ENCODE peak calls at places on chromosomes 5 and 9, in six cellular contexts. S is A673, W is cardiac muscle cell, O is tibial nerve, D is breast epithelium, Z is endothelial cell of umbilical vein. U is an unnamed sample.

GRCh38 chr9:89940625-89941024 is 335.8 kb downstream of the GADD45G start:
- DNase-seq in D (no peak), S (no peak), W (no peak), O (no peak), Z (no peak), U (no peak)

GRCh38 chr9:123064662-123065061 is 31.2 kb downstream of the GPR21 start:
- DNase-seq in O (no peak), Z (no peak), D (no peak), W (no peak), S (no peak), U (no peak)

GRCh38 chr5:20445326-20445860 is 457.4 kb upstream of the CDH18 start:
- DNase-seq in S (no peak), D (no peak), O (no peak), Z (no peak), W (no peak), U (no peak)

GRCh38 chr9:119365291-119366027 is 3.8 kb downstream of the BRINP1 start:
- DNase-seq in D (no peak), W (peak), S (peak), Z (peak), O (no peak), U (no peak)

GRCh38 chr9:37236822-37237221 is 116.4 kb downstream of the ZCCHC7 start:
- DNase-seq in Z (no peak), D (no peak), S (no peak), O (no peak), W (no peak), U (no peak)

GRCh38 chr5:25028994-25029393 is 384.2 kb upstream of the CDH10 start:
- DNase-seq in W (peak), O (no peak), Z (no peak), S (peak), D (no peak), U (no peak)

GRCh38 chr9:72942451-72942850 is 10.4 kb downstream of the ALDH1A1 start:
- DNase-seq in S (no peak), Z (no peak), W (no peak), O (no peak), D (no peak), U (no peak)

GRCh38 chr9:31697956-31698355 is 686.5 kb upstream of the ACO1 start:
- DNase-seq in S (no peak), O (no peak), D (no peak), W (no peak), Z (no peak), U (no peak)

GRCh38 chr5:63961598-63962161 is 565 bp downstream of the HTR1A start:
- DNase-seq in D (no peak), W (peak), O (no peak), S (no peak), Z (no peak), U (no peak)

GRCh38 chr9:114434878-114435311 is 47.1 kb upstream of the AKNA start:
- DNase-seq in D (no peak), W (peak), S (peak), Z (peak), O (no peak), U (no peak)

GRCh38 chr5:134511796-134512660 is 13.4 kb upstream of the JADE2 start:
- DNase-seq in D (peak), O (peak), W (peak), Z (no peak), S (no peak), U (no peak)

GRCh38 chr9:73129941-73130695 is 21.5 kb upstream of the ANXA1 start:
- DNase-seq in O (no peak), W (no peak), D (no peak), S (no peak), Z (no peak), U (no peak)

GRCh38 chr5:100731768-100732167 is 171.3 kb downstream of the ST8SIA4 start:
- DNase-seq in W (no peak), O (no peak), S (no peak), D (no peak), Z (no peak), U (no peak)

GRCh38 chr5:171945066-171945465 is 61.4 kb downstream of the FBXW11 start:
- DNase-seq in W (no peak), S (no peak), Z (peak), D (no peak), O (no peak), U (no peak)

GRCh38 chr5:140311011-140311467 is 8.1 kb upstream of the PFDN1 start:
- DNase-seq in W (no peak), Z (peak), S (peak), O (no peak), D (no peak), U (no peak)

GRCh38 chr9:114442022-114442421 is 54.2 kb upstream of the AKNA start:
- DNase-seq in S (no peak), O (no peak), Z (no peak), D (no peak), W (no peak), U (no peak)

GRCh38 chr9:83359039-83359438 is 179.2 kb downstream of the FRMD3 start:
- DNase-seq in O (no peak), W (no peak), D (no peak), S (no peak), Z (no peak), U (no peak)

GRCh38 chr9:110303136-110303535 is 34.5 kb downstream of the TXNDC8 start:
- DNase-seq in O (no peak), Z (no peak), S (no peak), D (no peak), W (no peak), U (no peak)

GRCh38 chr5:135448796-135449507 is 1.8 kb upstream of the DCANP1 start:
- DNase-seq in W (no peak), D (no peak), O (no peak), S (no peak), Z (no peak), U (no peak)

GRCh38 chr5:13910637-13911288 is 33.7 kb downstream of the DNAH5 start:
- DNase-seq in W (no peak), O (no peak), S (no peak), D (no peak), Z (no peak), U (no peak)

GRCh38 chr5:147904110-147904509 is 2.2 kb downstream of the C5orf46 start:
- DNase-seq in Z (no peak), O (no peak), S (no peak), W (no peak), D (no peak), U (no peak)

GRCh38 chr5:156559955-156560354 is 233.0 kb downstream of the SGCD start:
- DNase-seq in D (no peak), O (no peak), S (no peak), Z (no peak), W (no peak), U (no peak)

GRCh38 chr9:35726876-35727438 is 5.0 kb downstream of the TLN1 start:
- DNase-seq in D (no peak), Z (peak), S (no peak), W (peak), O (no peak), U (peak)

GRCh38 chr9:14423816-14424261 is 109.9 kb upstream of the NFIB start:
- DNase-seq in O (no peak), D (no peak), W (no peak), S (no peak), Z (peak), U (no peak)

GRCh38 chr9:37309136-37309535 is 113.4 kb upstream of the GRHPR start:
- DNase-seq in O (no peak), D (no peak), S (no peak), W (no peak), Z (no peak), U (no peak)

GRCh38 chr5:72498284-72498683 is 8.9 kb downstream of the ZNF366 start:
- DNase-seq in D (no peak), O (no peak), S (no peak), W (no peak), Z (peak), U (no peak)

GRCh38 chr5:68178579-68178978 is 37.0 kb upstream of the PIK3R1 start:
- DNase-seq in S (no peak), D (no peak), W (no peak), Z (no peak), O (no peak), U (no peak)

GRCh38 chr9:5231212-5231611 is at the start of gene INSL4:
- DNase-seq in D (no peak), O (no peak), S (no peak), W (no peak), Z (no peak), U (no peak)

GRCh38 chr5:51272957-51273356 is 110.3 kb upstream of the ISL1 start:
- DNase-seq in Z (no peak), W (no peak), S (no peak), O (no peak), D (no peak), U (no peak)

GRCh38 chr9:95268681-95269080 is 48.8 kb downstream of the FANCC start:
- DNase-seq in S (peak), Z (peak), W (peak), D (no peak), O (no peak), U (no peak)

GRCh38 chr5:14744296-14745187 is 80.0 kb downstream of the OTULIN start:
- DNase-seq in W (no peak), D (no peak), Z (no peak), S (no peak), O (no peak), U (no peak)

GRCh38 chr9:74920944-74921626 is 31.6 kb downstream of the C9orf40 start:
- DNase-seq in W (no peak), D (no peak), S (no peak), Z (no peak), O (no peak), U (no peak)

GRCh38 chr5:6506631-6507030 is 58.0 kb downstream of the UBE2QL1 start:
- DNase-seq in S (no peak), O (no peak), W (no peak), D (no peak), Z (no peak), U (no peak)

GRCh38 chr5:81994679-81995078 is 22.9 kb downstream of the ATG10 start:
- DNase-seq in W (no peak), O (no peak), Z (no peak), S (no peak), D (no peak), U (no peak)

GRCh38 chr5:173907686-173908371 is 19.7 kb downstream of the CPEB4 start:
- DNase-seq in Z (no peak), S (no peak), W (no peak), D (no peak), O (no peak), U (no peak)

GRCh38 chr5:135120951-135121350 is 86.9 kb upstream of the PITX1 start:
- DNase-seq in Z (no peak), S (no peak), O (no peak), D (no peak), W (no peak), U (no peak)

GRCh38 chr9:91727316-91727861 is 222.6 kb downstream of the ROR2 start:
- DNase-seq in D (no peak), W (peak), S (peak), Z (peak), O (no peak), U (no peak)

GRCh38 chr9:6757988-6758417 is 230 bp downstream of the KDM4C start:
- DNase-seq in Z (no peak), O (no peak), W (no peak), S (no peak), D (no peak), U (no peak)

GRCh38 chr5:128455861-128456361 is 82.1 kb downstream of the FBN2 start:
- DNase-seq in S (peak), O (no peak), Z (no peak), W (no peak), D (no peak), U (no peak)

GRCh38 chr9:135727257-135727875 is 25.4 kb downstream of the KCNT1 start:
- DNase-seq in S (no peak), Z (no peak), O (no peak), W (no peak), D (no peak), U (no peak)

GRCh38 chr9:135728436-135729110 is 26.6 kb downstream of the KCNT1 start:
- DNase-seq in O (no peak), W (no peak), Z (no peak), S (no peak), D (no peak), U (no peak)

GRCh38 chr9:135724186-135724797 is 22.3 kb downstream of the KCNT1 start:
- DNase-seq in S (no peak), Z (peak), O (no peak), W (no peak), D (no peak), U (no peak)

GRCh38 chr9:135729480-135729879 is 27.5 kb downstream of the KCNT1 start:
- DNase-seq in O (no peak), S (no peak), W (no peak), Z (no peak), D (no peak), U (no peak)

GRCh38 chr9:135726138-135726853 is 24.3 kb downstream of the KCNT1 start:
- DNase-seq in O (no peak), Z (no peak), S (no peak), W (no peak), D (no peak), U (no peak)
- TF ChIP-seq CTCF in O (no peak), Z (peak), S (peak), W (peak), D (no peak), U (no peak)

GRCh38 chr9:24245988-24246387 is 299.7 kb downstream of the IZUMO3 start:
- DNase-seq in O (no peak), S (peak), D (no peak), W (peak), Z (no peak), U (no peak)
- TF ChIP-seq CTCF in O (no peak), S (peak), D (no peak), W (peak), Z (peak), U (no peak)

DNA sequence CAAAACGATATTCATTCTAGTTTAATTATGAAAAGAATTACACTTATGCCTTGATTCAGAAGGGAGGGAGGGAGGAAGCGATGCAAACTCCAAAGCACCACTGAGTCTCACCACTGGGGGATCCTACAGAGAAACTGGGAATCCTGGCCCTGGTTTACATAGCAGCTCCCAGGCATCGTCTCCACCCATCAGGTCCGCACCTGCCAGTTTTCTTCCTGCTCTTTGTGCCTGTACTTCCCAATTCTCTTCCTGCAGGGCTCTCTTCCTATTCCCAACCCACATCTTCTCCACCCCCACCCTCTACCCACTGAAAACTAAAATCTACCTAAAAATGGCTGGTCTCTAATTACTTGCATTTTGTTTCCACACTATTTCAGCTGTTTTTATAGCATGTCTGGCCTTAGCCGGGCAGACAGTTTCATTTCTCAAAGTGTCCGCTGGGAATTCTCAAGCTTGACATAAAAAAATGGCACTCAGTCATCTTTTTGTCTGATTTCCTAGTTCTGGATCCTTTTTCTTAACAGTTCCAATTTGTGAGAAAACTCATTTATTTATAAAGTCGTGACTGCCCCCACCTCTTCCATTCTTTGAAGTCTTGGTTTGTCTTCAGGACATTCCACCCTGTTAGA is 1.6 kb upstream of the TNIP1 start:
- DNase-seq in S (peak), Z (no peak), D (no peak), O (no peak), W (peak), U (no peak)
- TF ChIP-seq CTCF in S (peak), Z (peak), D (peak), O (no peak), W (peak), U (no peak)

GRCh38 chr5:123367739-123368138 is 55.5 kb downstream of the CEP120 start:
- DNase-seq in Z (peak), O (no peak), S (peak), D (no peak), W (peak), U (no peak)

GRCh38 chr5:123369371-123369968 is 53.7 kb downstream of the CEP120 start:
- DNase-seq in Z (no peak), D (no peak), S (no peak), O (no peak), W (no peak), U (no peak)

DNA sequence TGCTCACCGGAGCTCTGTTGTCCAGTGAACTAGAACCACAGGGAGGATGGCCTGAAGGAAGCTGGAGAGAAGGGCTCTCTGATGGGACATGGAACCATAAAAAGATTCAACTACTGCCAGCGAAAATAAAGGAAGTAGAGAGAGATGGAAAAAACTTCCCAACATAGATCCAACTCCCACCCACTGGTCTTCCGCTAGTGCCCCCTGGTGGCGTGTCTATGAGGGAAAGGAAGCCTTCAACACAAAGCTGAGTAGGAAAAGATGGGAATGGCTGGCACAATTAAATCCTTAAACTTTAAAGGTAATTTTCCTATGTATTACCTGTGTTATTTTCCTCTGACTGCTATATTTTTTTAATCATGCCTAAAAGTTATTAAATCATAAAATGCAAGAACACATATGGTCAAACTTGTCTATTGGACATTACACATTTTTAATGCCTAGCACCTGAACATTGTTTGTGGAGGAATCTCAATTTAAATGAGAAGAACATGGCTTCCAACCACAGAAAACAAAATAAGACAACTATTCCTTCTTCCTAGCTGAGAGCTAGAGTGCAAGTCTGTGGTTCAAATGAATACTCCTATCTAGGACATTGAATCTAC is 51.5 kb downstream of the CEP120 start:
- DNase-seq in S (peak), O (peak), Z (no peak), W (peak), D (no peak), U (peak)
- TF ChIP-seq CTCF in S (peak), O (peak), Z (peak), W (peak), D (no peak), U (peak)

U was measured in activated B cell treated with CpG ODN at 0.5 μM for 24 hours.